ENCODE peak calls at places on chromosome 1, in eight cellular contexts. C, T, M, F, E, W, H and V are unnamed samples.

GRCh38 chr1:41741244-41741643 is 177.5 kb downstream of the HIVEP3 start:
- DNase-seq in C (no peak), T (no peak), M (no peak), F (no peak), E (no peak), W (no peak), H (no peak), V (peak)

GRCh38 chr1:109281680-109282496 is 1.1 kb downstream of the PSRC1 start:
- DNase-seq in C (no peak), T (no peak), M (no peak), F (no peak), E (no peak), W (no peak), H (no peak), V (peak)

GRCh38 chr1:45359882-45360513 is 19.8 kb upstream of the MUTYH start:
- DNase-seq in C (no peak), T (no peak), M (no peak), F (no peak), E (peak), W (peak), H (peak), V (peak)

GRCh38 chr1:36522021-36522420 is 39.3 kb upstream of the CSF3R start:
- DNase-seq in C (no peak), T (no peak), M (peak), F (no peak), E (no peak), W (no peak), H (no peak), V (no peak)

GRCh38 chr1:91523462-91523861 is 22.8 kb downstream of the CDC7 start:
- DNase-seq in C (no peak), T (no peak), M (no peak), F (peak), E (no peak), W (no peak), H (no peak), V (no peak)

GRCh38 chr1:179881642-179882252 is 338 bp upstream of the TOR1AIP1 start:
- DNase-seq in C (peak), T (peak), M (no peak), F (no peak), E (peak), W (no peak), H (peak), V (peak)

GRCh38 chr1:83516369-83516768 is 482.6 kb downstream of the TTLL7 start:
- DNase-seq in C (no peak), T (no peak), M (no peak), F (no peak), E (no peak), W (no peak), H (peak), V (no peak)

GRCh38 chr1:66271904-66272254 is 262.1 kb upstream of the SGIP1 start:
- DNase-seq in C (peak), T (no peak), M (no peak), F (no peak), E (no peak), W (no peak), H (peak), V (no peak)

GRCh38 chr1:181396171-181396670 is 87.1 kb upstream of the CACNA1E start:
- DNase-seq in C (no peak), T (no peak), M (no peak), F (no peak), E (no peak), W (no peak), H (no peak), V (no peak)

GRCh38 chr1:50967416-50968020 is 2.5 kb upstream of the CDKN2C start:
- DNase-seq in C (no peak), T (no peak), M (no peak), F (no peak), E (no peak), W (peak), H (no peak), V (peak)

GRCh38 chr1:55056632-55056992 is 17.3 kb downstream of the PCSK9 start:
- DNase-seq in C (no peak), T (no peak), M (no peak), F (no peak), E (no peak), W (no peak), H (no peak), V (no peak)

GRCh38 chr1:178938959-178939317 is 68.1 kb upstream of the ANGPTL1 start:
- DNase-seq in C (no peak), T (no peak), M (peak), F (no peak), E (no peak), W (no peak), H (no peak), V (no peak)

GRCh38 chr1:43513471-43514173 is 17.1 kb upstream of the PTPRF start:
- DNase-seq in C (no peak), T (no peak), M (no peak), F (no peak), E (no peak), W (no peak), H (no peak), V (no peak)

GRCh38 chr1:224433671-224434446 is 738 bp downstream of the WDR26 start:
- DNase-seq in C (peak), T (no peak), M (peak), F (no peak), E (no peak), W (no peak), H (peak), V (peak)

GRCh38 chr1:108644984-108645383 is 15.9 kb downstream of the HENMT1 start:
- DNase-seq in C (no peak), T (no peak), M (no peak), F (no peak), E (no peak), W (no peak), H (no peak), V (no peak)

GRCh38 chr1:35058990-35059389 is 20.2 kb upstream of the ZMYM1 start:
- DNase-seq in C (no peak), T (no peak), M (no peak), F (no peak), E (no peak), W (no peak), H (no peak), V (no peak)

GRCh38 chr1:29639741-29640427 is 403.6 kb downstream of the PTPRU start:
- DNase-seq in C (no peak), T (peak), M (peak), F (no peak), E (no peak), W (no peak), H (no peak), V (no peak)

GRCh38 chr1:188958461-188959115 is 1519.1 kb downstream of the BRINP3 start:
- DNase-seq in C (no peak), T (no peak), M (no peak), F (no peak), E (no peak), W (no peak), H (no peak), V (no peak)
- TF ChIP-seq CTCF in C (no peak), T (no peak), M (no peak), F (no peak), E (no peak), W (no peak), H (no peak), V (no peak)

GRCh38 chr1:9628541-9629444 is 22.7 kb upstream of the PIK3CD start:
- DNase-seq in C (no peak), T (no peak), M (peak), F (peak), E (no peak), W (no peak), H (no peak), V (peak)

GRCh38 chr1:9631613-9632012 is 19.9 kb upstream of the PIK3CD start:
- DNase-seq in C (no peak), T (no peak), M (no peak), F (no peak), E (no peak), W (no peak), H (no peak), V (no peak)

GRCh38 chr1:9629445-9630201 is 21.9 kb upstream of the PIK3CD start:
- DNase-seq in C (no peak), T (no peak), M (peak), F (peak), E (no peak), W (no peak), H (no peak), V (peak)

GRCh38 chr1:9633493-9633892 is 18.0 kb upstream of the PIK3CD start:
- DNase-seq in C (no peak), T (no peak), M (no peak), F (no peak), E (no peak), W (no peak), H (no peak), V (peak)

DNA sequence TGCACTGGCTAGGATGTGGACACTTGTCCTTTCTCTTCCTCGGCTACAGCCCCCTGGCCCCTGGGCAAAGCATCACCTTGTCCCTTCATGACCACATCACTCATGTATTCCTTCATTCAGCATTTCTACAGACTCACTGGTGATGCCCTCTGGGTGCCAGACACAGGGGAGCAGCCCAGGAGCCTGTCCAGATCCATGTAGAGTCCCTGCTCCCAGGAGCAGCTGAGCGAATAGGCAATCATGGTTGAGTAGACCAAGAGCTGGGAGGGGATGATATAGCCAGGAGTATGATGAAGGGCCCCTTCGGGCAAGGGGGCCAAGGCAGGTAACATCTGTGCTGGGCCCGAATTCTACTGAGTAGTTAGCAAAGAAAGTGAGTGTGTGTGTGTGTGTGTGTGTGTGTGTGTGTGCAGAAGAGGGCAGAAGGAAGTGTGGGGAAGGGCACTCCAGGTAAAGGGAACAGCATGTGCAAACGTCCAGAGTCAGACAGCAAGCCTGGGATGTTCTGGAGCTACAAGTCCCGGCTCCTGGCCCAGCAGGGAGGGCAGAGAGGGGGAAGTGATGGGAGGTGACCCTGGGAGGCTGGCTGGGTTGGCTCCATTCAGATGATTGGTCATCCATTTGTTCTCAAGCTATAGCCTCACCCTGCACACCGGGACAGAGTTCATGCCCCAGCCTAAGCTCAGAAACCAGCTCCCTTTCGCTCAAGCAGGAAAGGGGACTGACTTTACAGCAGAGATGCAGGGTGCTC is 21.0 kb upstream of the PIK3CD start:
- DNase-seq in C (no peak), T (no peak), M (no peak), F (no peak), E (no peak), W (no peak), H (no peak), V (peak)
- H3K4me3 ChIP-seq in C (no peak), T (no peak), M (no peak), F (peak), E (no peak), W (no peak), H (no peak), V (peak)

GRCh38 chr1:5943373-5944068 is 48.7 kb downstream of the NPHP4 start:
- DNase-seq in C (no peak), T (no peak), M (peak), F (no peak), E (no peak), W (no peak), H (no peak), V (no peak)
- TF ChIP-seq MAX in C (no peak), T (no peak), M (no peak), F (no peak), E (no peak), W (no peak), H (no peak), V (no peak)

GRCh38 chr1:100396651-100397050 is 44.3 kb downstream of the CDC14A start:
- DNase-seq in C (no peak), T (no peak), M (no peak), F (no peak), E (no peak), W (no peak), H (no peak), V (no peak)
- TF ChIP-seq CTCF in C (no peak), T (no peak), M (no peak), F (no peak), E (no peak), W (no peak), H (no peak), V (no peak)

DNA sequence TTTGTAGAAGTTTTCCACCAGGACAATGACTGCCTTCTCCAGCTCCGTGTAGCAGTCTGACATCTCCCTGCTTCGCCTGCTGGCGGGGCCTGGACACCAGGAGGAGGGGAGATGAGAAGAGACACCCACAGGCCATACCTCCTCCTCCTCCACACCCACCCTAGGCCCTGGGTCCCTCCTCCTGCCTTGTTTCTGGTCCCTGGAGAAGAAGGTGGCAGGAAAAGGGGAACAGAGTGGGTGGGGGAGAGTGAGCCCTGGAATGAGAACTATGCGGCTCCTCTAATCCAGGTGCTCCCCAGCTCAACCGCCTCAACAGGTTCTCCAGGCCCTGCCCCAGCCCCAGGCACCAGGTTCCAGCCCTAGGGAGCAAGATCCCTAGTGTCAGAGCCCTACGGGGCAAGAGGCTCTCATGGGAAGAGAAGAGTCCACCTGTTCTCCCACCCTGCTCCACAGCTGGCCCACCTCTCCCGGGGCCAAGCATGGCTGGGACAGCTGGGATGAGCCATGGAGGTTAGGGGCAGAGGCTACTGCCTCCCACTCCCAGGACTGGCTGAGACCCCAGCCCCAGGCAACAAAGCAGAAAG is 4.8 kb downstream of the S100A16 start:
- DNase-seq in C (no peak), T (no peak), M (no peak), F (no peak), E (no peak), W (no peak), H (no peak), V (peak)
- H3K4me3 ChIP-seq in C (peak), T (peak), M (no peak), F (no peak), E (peak), W (no peak), H (peak), V (no peak)

DNA sequence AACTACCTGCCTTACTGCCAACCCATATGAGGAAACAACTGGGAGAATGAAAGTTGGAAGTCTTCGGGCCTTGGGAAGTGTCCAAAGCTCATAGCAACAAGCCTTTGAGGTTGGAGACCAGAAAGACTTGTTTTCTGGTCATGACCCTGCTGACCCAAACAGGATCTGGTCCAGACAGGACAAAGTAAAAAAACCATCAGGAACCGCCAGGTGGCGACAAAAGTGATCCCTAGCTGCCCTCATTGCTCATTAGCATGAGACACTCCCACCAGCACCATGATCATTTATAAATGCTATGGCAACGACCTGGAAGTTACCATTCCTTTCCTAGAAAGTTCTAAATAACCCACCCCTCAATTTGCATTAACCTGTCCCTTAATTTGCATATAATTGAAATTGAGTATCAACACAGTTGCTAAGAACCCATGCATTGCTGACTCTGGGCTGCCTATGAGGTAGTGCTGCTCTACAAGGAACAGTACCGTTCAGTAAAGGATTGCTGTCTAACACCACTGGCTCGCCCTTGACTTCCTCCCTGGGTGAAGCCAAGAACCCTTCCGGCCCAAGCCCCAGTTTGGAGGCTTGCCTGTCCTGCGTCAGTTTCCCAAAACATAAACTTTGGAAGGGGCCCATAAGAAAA is 89.0 kb downstream of the URB2 start:
- DNase-seq in C (peak), T (peak), M (peak), F (no peak), E (peak), W (peak), H (no peak), V (peak)
- TF ChIP-seq MAX in C (no peak), T (no peak), M (no peak), F (no peak), E (no peak), W (no peak), H (no peak), V (no peak)

GRCh38 chr1:246004281-246004680 is 502.8 kb downstream of the SMYD3 start:
- DNase-seq in C (no peak), T (no peak), M (no peak), F (no peak), E (no peak), W (no peak), H (no peak), V (no peak)

GRCh38 chr1:246005067-246005466 is 502.0 kb downstream of the SMYD3 start:
- DNase-seq in C (no peak), T (no peak), M (no peak), F (no peak), E (no peak), W (no peak), H (no peak), V (peak)

GRCh38 chr1:246001821-246002220 is 505.3 kb downstream of the SMYD3 start:
- DNase-seq in C (no peak), T (no peak), M (no peak), F (no peak), E (no peak), W (no peak), H (no peak), V (no peak)

GRCh38 chr1:246002725-246003441 is 504.2 kb downstream of the SMYD3 start:
- DNase-seq in C (peak), T (peak), M (peak), F (peak), E (peak), W (peak), H (peak), V (peak)

DNA sequence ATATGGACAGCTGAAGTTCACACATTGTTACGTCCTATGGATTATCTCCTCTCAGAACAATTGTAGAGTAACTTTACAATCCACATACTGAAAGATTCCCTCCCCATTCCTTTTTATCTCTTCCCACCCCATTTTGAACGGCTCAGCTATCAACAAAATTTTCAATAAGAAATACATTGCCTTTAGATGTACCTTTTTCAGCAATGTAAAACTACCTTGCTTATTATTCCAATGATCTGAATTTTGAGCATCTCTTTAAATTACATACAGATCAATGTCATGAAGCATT is 503.7 kb downstream of the SMYD3 start:
- DNase-seq in C (no peak), T (no peak), M (no peak), F (no peak), E (no peak), W (no peak), H (no peak), V (no peak)
- TF ChIP-seq CTCF in C (no peak), T (no peak), M (no peak), F (no peak), E (no peak), W (no peak), H (no peak), V (no peak)

DNA sequence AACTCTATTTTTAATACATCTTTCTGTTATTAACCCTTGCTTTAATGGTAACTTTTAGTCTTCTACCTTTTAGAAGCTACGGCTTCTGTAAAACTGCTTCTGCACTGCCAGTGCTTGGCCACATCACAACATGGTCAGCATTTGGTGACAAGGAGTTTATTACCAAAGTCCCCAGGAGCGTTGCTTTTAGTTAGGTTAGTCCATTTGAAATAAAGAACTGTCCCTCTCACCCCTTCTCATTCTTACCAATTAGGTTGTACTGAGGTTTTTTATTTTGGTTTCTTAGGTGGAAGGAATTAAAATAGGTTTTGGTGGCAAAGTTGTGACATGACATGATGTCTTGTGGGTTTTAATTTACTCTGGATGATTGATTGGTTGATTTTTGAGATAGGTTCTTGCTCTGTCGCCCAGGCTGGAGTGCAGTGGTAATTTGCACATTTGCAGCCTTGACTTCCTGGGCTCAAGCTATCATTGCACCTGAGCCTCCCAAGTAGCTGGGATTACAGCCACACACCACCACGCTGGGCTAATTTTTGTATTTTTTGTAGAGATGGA is 39.2 kb downstream of the SPEN start:
- DNase-seq in C (no peak), T (no peak), M (no peak), F (no peak), E (no peak), W (no peak), H (no peak), V (no peak)
- H3K4me3 ChIP-seq in C (peak), T (peak), M (no peak), F (peak), E (no peak), W (peak), H (peak), V (no peak)